ENCODE peak calls at places on chromosomes 13 and 19, in six cellular contexts. T, H, E, O, L and V are unnamed samples.

GRCh38 chr19:14248578-14249011 is 42.6 kb upstream of the ADGRL1 start:
- DNase-seq in O (peak; percentile 74), H (peak; percentile 20), E (peak; percentile 75), L (no peak), T (peak; percentile 69), V (no peak)

GRCh38 chr13:46962286-46962941 is 65.6 kb upstream of the HTR2A start:
- DNase-seq in H (peak; percentile 45), E (no peak), T (peak; percentile 53), L (no peak), O (peak; percentile 10), V (peak; percentile 39)

GRCh38 chr19:54521022-54521859 is 18.6 kb downstream of the LAIR2 start:
- DNase-seq in H (peak; percentile 31), E (no peak), O (no peak), T (no peak), L (peak; percentile 25), V (no peak)

GRCh38 chr13:50713849-50714248 is 129.6 kb downstream of the DLEU7 start:
- DNase-seq in E (peak; percentile 52), O (peak; percentile 49), T (peak; percentile 98), L (peak; percentile 92), H (peak; percentile 90), V (peak; percentile 76)

GRCh38 chr19:39696418-39696817 is 7.9 kb upstream of the LGALS14 start:
- DNase-seq in O (no peak), T (no peak), E (no peak), H (peak; percentile 15), L (no peak), V (no peak)

GRCh38 chr13:40245567-40245966 is 420.9 kb downstream of the FOXO1 start:
- DNase-seq in O (no peak), T (no peak), E (no peak), L (no peak), H (no peak), V (no peak)

GRCh38 chr19:35257113-35257461 is 8.3 kb downstream of the LSR start:
- DNase-seq in T (no peak), H (no peak), O (no peak), L (no peak), E (peak; percentile 42), V (no peak)

GRCh38 chr19:29483641-29483920 is 42.2 kb upstream of the VSTM2B start:
- DNase-seq in O (no peak), H (no peak), T (no peak), E (peak; percentile 37), L (no peak), V (no peak)

GRCh38 chr13:27131202-27131623 is 40.4 kb downstream of the USP12 start:
- DNase-seq in H (no peak), O (peak; percentile 22), E (peak; percentile 62), L (no peak), T (peak; percentile 68), V (no peak)

GRCh38 chr13:114100446-114101320 is 31.7 kb downstream of the RASA3 start:
- DNase-seq in O (peak; percentile 38), H (peak; percentile 49), T (peak; percentile 21), E (no peak), L (no peak), V (no peak)

GRCh38 chr13:61575941-61576340 is 160.3 kb upstream of the PCDH20 start:
- DNase-seq in T (no peak), L (no peak), O (no peak), E (no peak), H (no peak), V (no peak)

GRCh38 chr13:94054159-94054558 is 425.3 kb downstream of the DCT start:
- DNase-seq in E (no peak), H (peak; percentile 8), O (no peak), L (peak; percentile 23), T (no peak), V (no peak)